ENCODE peak calls at places on chromosomes 11 and 22, in five cellular contexts. One of them, this sample, is unnamed.

GRCh38 chr11:124938970-124939369 is 3.1 kb upstream of the HEPACAM start:
- DNase-seq in naive thymus-derived CD4-positive, alpha-beta T cell: no peak
- DNase-seq in IMR-90: no peak
- DNase-seq in amygdala: no peak
- DNase-seq in stimulated activated CD4-positive, alpha-beta T cell treated with anti-CD3 and anti-CD28 coated beads, Interleukin-1b, Interleukin-23, amount 100 ng/mL, for 24 hours: no peak
- DNase-seq in this sample: no peak

GRCh38 chr11:60899021-60899936 is 7.1 kb downstream of the PRPF19 start:
- DNase-seq in stimulated activated CD4-positive, alpha-beta T cell treated with anti-CD3 and anti-CD28 coated beads, Interleukin-1b, Interleukin-23, amount 100 ng/mL, for 24 hours: no peak
- DNase-seq in IMR-90: peak; percentile 73
- DNase-seq in amygdala: no peak
- DNase-seq in naive thymus-derived CD4-positive, alpha-beta T cell: peak; percentile 30
- DNase-seq in this sample: peak; percentile 29

GRCh38 chr11:114033572-114033971 is 25.9 kb upstream of the ZBTB16 start:
- DNase-seq in stimulated activated CD4-positive, alpha-beta T cell treated with anti-CD3 and anti-CD28 coated beads, Interleukin-1b, Interleukin-23, amount 100 ng/mL, for 24 hours: no peak
- DNase-seq in naive thymus-derived CD4-positive, alpha-beta T cell: no peak
- DNase-seq in IMR-90: no peak
- DNase-seq in amygdala: no peak
- DNase-seq in this sample: no peak

GRCh38 chr11:133710241-133710640 is 135.1 kb downstream of the SPATA19 start:
- DNase-seq in naive thymus-derived CD4-positive, alpha-beta T cell: no peak
- DNase-seq in stimulated activated CD4-positive, alpha-beta T cell treated with anti-CD3 and anti-CD28 coated beads, Interleukin-1b, Interleukin-23, amount 100 ng/mL, for 24 hours: no peak
- DNase-seq in IMR-90: no peak
- DNase-seq in amygdala: no peak
- DNase-seq in this sample: no peak

GRCh38 chr11:85755285-85755684 is 55.7 kb downstream of the SYTL2 start:
- DNase-seq in naive thymus-derived CD4-positive, alpha-beta T cell: no peak
- DNase-seq in amygdala: no peak
- DNase-seq in IMR-90: no peak
- DNase-seq in stimulated activated CD4-positive, alpha-beta T cell treated with anti-CD3 and anti-CD28 coated beads, Interleukin-1b, Interleukin-23, amount 100 ng/mL, for 24 hours: no peak
- DNase-seq in this sample: no peak

GRCh38 chr22:20028855-20029549 is 8.1 kb downstream of the TANGO2 start:
- DNase-seq in IMR-90: no peak
- DNase-seq in amygdala: no peak
- DNase-seq in naive thymus-derived CD4-positive, alpha-beta T cell: no peak
- DNase-seq in stimulated activated CD4-positive, alpha-beta T cell treated with anti-CD3 and anti-CD28 coated beads, Interleukin-1b, Interleukin-23, amount 100 ng/mL, for 24 hours: no peak
- DNase-seq in this sample: no peak

GRCh38 chr11:2529636-2530035 is 84.8 kb downstream of the KCNQ1 start:
- DNase-seq in amygdala: no peak
- DNase-seq in stimulated activated CD4-positive, alpha-beta T cell treated with anti-CD3 and anti-CD28 coated beads, Interleukin-1b, Interleukin-23, amount 100 ng/mL, for 24 hours: no peak
- DNase-seq in IMR-90: no peak
- DNase-seq in naive thymus-derived CD4-positive, alpha-beta T cell: no peak
- DNase-seq in this sample: no peak

GRCh38 chr22:45478108-45478771 is 24.4 kb upstream of the FBLN1 start:
- DNase-seq in amygdala: no peak
- DNase-seq in IMR-90: peak; percentile 96
- DNase-seq in naive thymus-derived CD4-positive, alpha-beta T cell: no peak
- DNase-seq in stimulated activated CD4-positive, alpha-beta T cell treated with anti-CD3 and anti-CD28 coated beads, Interleukin-1b, Interleukin-23, amount 100 ng/mL, for 24 hours: no peak
- DNase-seq in this sample: no peak

GRCh38 chr11:77410076-77410827 is 63.6 kb downstream of the PAK1 start:
- DNase-seq in amygdala: no peak
- DNase-seq in IMR-90: no peak
- DNase-seq in naive thymus-derived CD4-positive, alpha-beta T cell: no peak
- DNase-seq in stimulated activated CD4-positive, alpha-beta T cell treated with anti-CD3 and anti-CD28 coated beads, Interleukin-1b, Interleukin-23, amount 100 ng/mL, for 24 hours: no peak
- DNase-seq in this sample: no peak

GRCh38 chr11:66476173-66476840 is 3.9 kb upstream of the DPP3 start:
- DNase-seq in IMR-90: no peak
- DNase-seq in amygdala: no peak
- DNase-seq in stimulated activated CD4-positive, alpha-beta T cell treated with anti-CD3 and anti-CD28 coated beads, Interleukin-1b, Interleukin-23, amount 100 ng/mL, for 24 hours: no peak
- DNase-seq in naive thymus-derived CD4-positive, alpha-beta T cell: no peak
- DNase-seq in this sample: no peak

GRCh38 chr11:133945087-133945974 is 11.4 kb downstream of the IGSF9B start:
- DNase-seq in IMR-90: peak; percentile 14
- DNase-seq in stimulated activated CD4-positive, alpha-beta T cell treated with anti-CD3 and anti-CD28 coated beads, Interleukin-1b, Interleukin-23, amount 100 ng/mL, for 24 hours: no peak
- DNase-seq in naive thymus-derived CD4-positive, alpha-beta T cell: peak; percentile 86
- DNase-seq in amygdala: no peak
- DNase-seq in this sample: no peak

GRCh38 chr11:45144126-45145082 is 2.0 kb upstream of the PRDM11 start:
- DNase-seq in amygdala: no peak
- DNase-seq in stimulated activated CD4-positive, alpha-beta T cell treated with anti-CD3 and anti-CD28 coated beads, Interleukin-1b, Interleukin-23, amount 100 ng/mL, for 24 hours: no peak
- DNase-seq in naive thymus-derived CD4-positive, alpha-beta T cell: no peak
- DNase-seq in IMR-90: no peak
- DNase-seq in this sample: no peak

GRCh38 chr22:33867118-33867863 is 53.0 kb downstream of the LARGE1 start:
- DNase-seq in IMR-90: peak; percentile 77
- DNase-seq in stimulated activated CD4-positive, alpha-beta T cell treated with anti-CD3 and anti-CD28 coated beads, Interleukin-1b, Interleukin-23, amount 100 ng/mL, for 24 hours: no peak
- DNase-seq in naive thymus-derived CD4-positive, alpha-beta T cell: no peak
- DNase-seq in amygdala: no peak
- DNase-seq in this sample: no peak

GRCh38 chr22:49976439-49977175 is 16.0 kb downstream of the PIM3 start:
- DNase-seq in stimulated activated CD4-positive, alpha-beta T cell treated with anti-CD3 and anti-CD28 coated beads, Interleukin-1b, Interleukin-23, amount 100 ng/mL, for 24 hours: no peak
- DNase-seq in IMR-90: no peak
- DNase-seq in naive thymus-derived CD4-positive, alpha-beta T cell: peak; percentile 74
- DNase-seq in amygdala: no peak
- DNase-seq in this sample: no peak

GRCh38 chr11:17613983-17614382 is 66.9 kb downstream of the OTOG start:
- DNase-seq in amygdala: no peak
- DNase-seq in naive thymus-derived CD4-positive, alpha-beta T cell: no peak
- DNase-seq in stimulated activated CD4-positive, alpha-beta T cell treated with anti-CD3 and anti-CD28 coated beads, Interleukin-1b, Interleukin-23, amount 100 ng/mL, for 24 hours: no peak
- DNase-seq in IMR-90: no peak
- DNase-seq in this sample: no peak

GRCh38 chr11:58628446-58628845 is 6.0 kb downstream of the CNTF start:
- DNase-seq in stimulated activated CD4-positive, alpha-beta T cell treated with anti-CD3 and anti-CD28 coated beads, Interleukin-1b, Interleukin-23, amount 100 ng/mL, for 24 hours: no peak
- DNase-seq in IMR-90: peak; percentile 42
- DNase-seq in naive thymus-derived CD4-positive, alpha-beta T cell: no peak
- DNase-seq in amygdala: no peak
- DNase-seq in this sample: no peak

GRCh38 chr11:73240190-73240781 is 22.2 kb downstream of the P2RY2 start:
- DNase-seq in stimulated activated CD4-positive, alpha-beta T cell treated with anti-CD3 and anti-CD28 coated beads, Interleukin-1b, Interleukin-23, amount 100 ng/mL, for 24 hours: no peak
- DNase-seq in amygdala: no peak
- DNase-seq in naive thymus-derived CD4-positive, alpha-beta T cell: no peak
- DNase-seq in IMR-90: peak; percentile 72
- DNase-seq in this sample: no peak

GRCh38 chr11:8283510-8284272 is 20.0 kb upstream of the LMO1 start:
- DNase-seq in naive thymus-derived CD4-positive, alpha-beta T cell: no peak
- DNase-seq in amygdala: no peak
- DNase-seq in stimulated activated CD4-positive, alpha-beta T cell treated with anti-CD3 and anti-CD28 coated beads, Interleukin-1b, Interleukin-23, amount 100 ng/mL, for 24 hours: no peak
- DNase-seq in IMR-90: no peak
- DNase-seq in this sample: no peak

GRCh38 chr11:94794287-94795168 is 26.4 kb downstream of the AMOTL1 start:
- DNase-seq in IMR-90: peak; percentile 99
- DNase-seq in stimulated activated CD4-positive, alpha-beta T cell treated with anti-CD3 and anti-CD28 coated beads, Interleukin-1b, Interleukin-23, amount 100 ng/mL, for 24 hours: no peak
- DNase-seq in amygdala: no peak
- DNase-seq in naive thymus-derived CD4-positive, alpha-beta T cell: no peak
- DNase-seq in this sample: no peak

GRCh38 chr11:45089845-45090499 is 56.5 kb upstream of the PRDM11 start:
- DNase-seq in naive thymus-derived CD4-positive, alpha-beta T cell: no peak
- DNase-seq in IMR-90: peak; percentile 37
- DNase-seq in stimulated activated CD4-positive, alpha-beta T cell treated with anti-CD3 and anti-CD28 coated beads, Interleukin-1b, Interleukin-23, amount 100 ng/mL, for 24 hours: no peak
- DNase-seq in amygdala: no peak
- DNase-seq in this sample: no peak

This sample was measured in NCI-H1048.